ENCODE peak calls at places on chromosomes 1 and 21, in seven cellular contexts. One of them, this sample, is unnamed.

GRCh38 chr1:55441474-55441873 is 226.3 kb upstream of the USP24 start:
- DNase-seq in colonic mucosa: no peak
- DNase-seq in foreskin fibroblast: peak; percentile 63
- DNase-seq in psoas muscle: no peak
- DNase-seq in right lobe of liver: no peak
- DNase-seq in pancreas: no peak
- DNase-seq in AG10803: no peak
- DNase-seq in this sample: peak; percentile 81

GRCh38 chr1:176885756-176886155 is 278.8 kb downstream of the ASTN1 start:
- DNase-seq in right lobe of liver: no peak
- DNase-seq in pancreas: no peak
- DNase-seq in AG10803: peak; percentile 83
- DNase-seq in foreskin fibroblast: peak; percentile 80
- DNase-seq in psoas muscle: no peak
- DNase-seq in colonic mucosa: no peak
- DNase-seq in this sample: peak; percentile 18

GRCh38 chr1:208607616-208608015 is 363.4 kb upstream of the PLXNA2 start:
- DNase-seq in psoas muscle: no peak
- DNase-seq in colonic mucosa: no peak
- DNase-seq in foreskin fibroblast: no peak
- DNase-seq in pancreas: no peak
- DNase-seq in AG10803: no peak
- DNase-seq in right lobe of liver: no peak
- DNase-seq in this sample: no peak

GRCh38 chr1:240000634-240001033 is 91.0 kb upstream of the FMN2 start:
- DNase-seq in AG10803: peak; percentile 63
- DNase-seq in right lobe of liver: no peak
- DNase-seq in foreskin fibroblast: peak; percentile 73
- DNase-seq in colonic mucosa: no peak
- DNase-seq in psoas muscle: no peak
- DNase-seq in pancreas: no peak
- DNase-seq in this sample: peak; percentile 86

GRCh38 chr21:15908187-15908586 is 178.4 kb downstream of the USP25 start:
- DNase-seq in psoas muscle: no peak
- DNase-seq in AG10803: peak; percentile 4
- DNase-seq in pancreas: no peak
- DNase-seq in colonic mucosa: no peak
- DNase-seq in right lobe of liver: no peak
- DNase-seq in foreskin fibroblast: peak; percentile 42
- DNase-seq in this sample: peak; percentile 27

GRCh38 chr1:116376734-116377096 is 3.7 kb downstream of the ATP1A1 start:
- DNase-seq in AG10803: peak; percentile 36
- DNase-seq in foreskin fibroblast: peak; percentile 69
- DNase-seq in colonic mucosa: no peak
- DNase-seq in psoas muscle: no peak
- DNase-seq in right lobe of liver: no peak
- DNase-seq in pancreas: no peak
- DNase-seq in this sample: peak; percentile 59

GRCh38 chr1:44791364-44791801 is 3.4 kb upstream of the BEST4 start:
- DNase-seq in colonic mucosa: peak; percentile 60
- DNase-seq in right lobe of liver: no peak
- DNase-seq in psoas muscle: no peak
- DNase-seq in AG10803: no peak
- DNase-seq in foreskin fibroblast: no peak
- DNase-seq in pancreas: no peak
- DNase-seq in this sample: no peak

GRCh38 chr1:77608893-77609292 is 73.6 kb downstream of the ZZZ3 start:
- DNase-seq in foreskin fibroblast: no peak
- DNase-seq in right lobe of liver: no peak
- DNase-seq in pancreas: no peak
- DNase-seq in colonic mucosa: no peak
- DNase-seq in psoas muscle: no peak
- DNase-seq in AG10803: no peak
- DNase-seq in this sample: no peak

GRCh38 chr1:222811671-222812070 is 3.2 kb upstream of the DISP1 start:
- DNase-seq in psoas muscle: no peak
- DNase-seq in pancreas: no peak
- DNase-seq in foreskin fibroblast: no peak
- DNase-seq in right lobe of liver: no peak
- DNase-seq in colonic mucosa: no peak
- DNase-seq in AG10803: no peak
- DNase-seq in this sample: no peak

GRCh38 chr1:30847358-30847972 is 61.1 kb downstream of the SDC3 start:
- DNase-seq in foreskin fibroblast: no peak
- DNase-seq in psoas muscle: peak; percentile 82
- DNase-seq in colonic mucosa: peak; percentile 81
- DNase-seq in right lobe of liver: peak; percentile 80
- DNase-seq in pancreas: peak; percentile 69
- DNase-seq in AG10803: no peak
- DNase-seq in this sample: no peak

GRCh38 chr1:27345272-27345671 is 3.5 kb downstream of the SYTL1 start:
- DNase-seq in pancreas: no peak
- DNase-seq in AG10803: no peak
- DNase-seq in foreskin fibroblast: no peak
- DNase-seq in colonic mucosa: no peak
- DNase-seq in psoas muscle: no peak
- DNase-seq in right lobe of liver: no peak
- DNase-seq in this sample: no peak

GRCh38 chr1:27342391-27342777 is 562 bp downstream of the SYTL1 start:
- DNase-seq in colonic mucosa: no peak
- DNase-seq in right lobe of liver: no peak
- DNase-seq in AG10803: no peak
- DNase-seq in pancreas: no peak
- DNase-seq in foreskin fibroblast: no peak
- DNase-seq in psoas muscle: no peak
- DNase-seq in this sample: no peak

GRCh38 chr1:27341525-27342252 is at the start of gene SYTL1:
- DNase-seq in psoas muscle: no peak
- DNase-seq in pancreas: peak; percentile 74
- DNase-seq in right lobe of liver: peak; percentile 49
- DNase-seq in colonic mucosa: peak; percentile 74
- DNase-seq in foreskin fibroblast: peak; percentile 88
- DNase-seq in AG10803: peak; percentile 46
- DNase-seq in this sample: peak; percentile 55

GRCh38 chr1:27343639-27344025 is 1.8 kb downstream of the SYTL1 start:
- DNase-seq in right lobe of liver: no peak
- DNase-seq in colonic mucosa: no peak
- DNase-seq in pancreas: no peak
- DNase-seq in psoas muscle: no peak
- DNase-seq in foreskin fibroblast: peak; percentile 31
- DNase-seq in AG10803: peak; percentile 20
- DNase-seq in this sample: no peak

GRCh38 chr1:27342778-27343638 is 1.2 kb downstream of the SYTL1 start:
- DNase-seq in foreskin fibroblast: no peak
- DNase-seq in pancreas: peak; percentile 68
- DNase-seq in psoas muscle: no peak
- DNase-seq in colonic mucosa: peak; percentile 42
- DNase-seq in AG10803: no peak
- DNase-seq in right lobe of liver: no peak
- DNase-seq in this sample: no peak
- H3K4me3 ChIP-seq in foreskin fibroblast: no peak overlapping the region
- H3K4me3 ChIP-seq in pancreas: peak overlapping the region; percentile 21
- H3K4me3 ChIP-seq in psoas muscle: no peak overlapping the region
- H3K4me3 ChIP-seq in colonic mucosa: peak overlapping the region; percentile 36
- H3K4me3 ChIP-seq in AG10803: no peak overlapping the region
- H3K4me3 ChIP-seq in right lobe of liver: peak overlapping the region; percentile 21
- H3K4me3 ChIP-seq in this sample: no peak overlapping the region

DNA sequence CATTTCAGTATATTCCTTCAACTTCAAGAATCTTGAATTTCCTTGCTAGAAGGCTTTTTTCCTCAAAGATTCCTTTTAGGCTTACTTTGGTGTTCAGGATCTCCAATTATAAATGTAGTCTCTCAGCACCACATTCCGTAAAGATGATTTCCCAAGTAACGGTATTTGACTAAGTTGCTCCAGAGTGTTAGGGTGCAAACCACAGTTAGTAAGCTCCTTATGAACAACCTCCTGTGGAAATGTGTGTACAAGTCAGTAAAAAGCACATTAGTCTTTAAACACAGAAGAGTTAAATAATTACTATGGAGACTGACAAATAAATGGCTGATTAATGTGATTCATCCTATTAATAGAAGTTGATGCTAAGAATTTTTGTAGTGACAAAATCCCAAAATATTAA is 10.3 kb downstream of the DONSON start:
- DNase-seq in colonic mucosa: no peak
- DNase-seq in right lobe of liver: no peak
- DNase-seq in AG10803: peak; percentile 80
- DNase-seq in pancreas: no peak
- DNase-seq in foreskin fibroblast: peak; percentile 64
- DNase-seq in psoas muscle: no peak
- DNase-seq in this sample: peak; percentile 13
- H3K4me3 ChIP-seq in colonic mucosa: no peak overlapping the region
- H3K4me3 ChIP-seq in right lobe of liver: no peak overlapping the region
- H3K4me3 ChIP-seq in AG10803: no peak overlapping the region
- H3K4me3 ChIP-seq in pancreas: no peak overlapping the region
- H3K4me3 ChIP-seq in foreskin fibroblast: no peak overlapping the region
- H3K4me3 ChIP-seq in psoas muscle: no peak overlapping the region
- H3K4me3 ChIP-seq in this sample: no peak overlapping the region

DNA sequence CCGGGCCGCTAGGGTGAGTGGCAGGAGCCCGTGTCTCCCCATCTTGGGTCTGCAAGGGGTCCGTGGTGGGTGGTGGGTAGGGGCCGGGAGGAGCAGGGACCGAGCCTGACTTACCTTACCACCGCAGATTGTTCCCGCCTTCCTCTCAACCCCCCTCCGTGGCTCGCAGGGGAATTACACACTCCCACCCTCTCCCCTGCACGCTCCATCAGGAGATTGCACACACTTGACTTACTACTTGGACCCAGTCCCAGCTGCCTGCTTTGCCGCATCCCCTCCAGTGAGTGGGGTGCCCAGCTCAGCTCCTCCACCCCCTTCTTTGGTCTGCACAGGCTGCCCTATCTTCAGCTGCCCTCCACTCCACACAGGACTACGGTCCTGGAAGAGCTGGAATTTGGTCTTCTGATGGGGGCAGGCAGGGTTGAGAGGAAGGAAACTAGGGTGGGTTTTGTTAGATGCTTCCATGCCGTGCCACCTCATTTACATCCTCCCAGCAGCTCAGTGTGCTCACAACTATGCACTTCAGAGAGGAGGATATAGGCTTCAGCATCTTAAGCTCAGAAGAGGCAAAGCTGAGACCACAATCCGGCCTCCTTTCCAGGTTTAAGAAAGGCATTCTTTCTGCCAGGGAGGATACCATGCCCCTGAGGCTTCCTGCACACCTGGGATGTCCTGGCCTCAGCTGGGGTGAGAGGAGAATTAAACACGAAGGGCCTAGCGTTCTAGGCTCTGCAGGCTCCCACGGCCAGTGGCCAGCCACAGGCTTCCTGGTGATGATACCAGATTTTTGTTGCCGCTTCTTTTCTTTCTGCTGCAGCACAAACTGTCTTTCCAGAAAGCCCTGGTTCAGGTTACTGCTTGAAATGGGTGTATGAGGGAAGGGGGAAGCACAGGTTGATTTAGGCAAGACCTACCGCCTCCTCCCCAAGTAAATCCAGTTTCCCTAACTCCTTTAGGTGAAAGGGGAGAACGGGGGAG is 2.3 kb downstream of the KCNC4 start:
- DNase-seq in right lobe of liver: no peak
- DNase-seq in pancreas: peak; percentile 30
- DNase-seq in foreskin fibroblast: no peak
- DNase-seq in colonic mucosa: no peak
- DNase-seq in psoas muscle: no peak
- DNase-seq in AG10803: no peak
- DNase-seq in this sample: no peak
- H3K4me3 ChIP-seq in right lobe of liver: peak overlapping the region; percentile 58
- H3K4me3 ChIP-seq in pancreas: peak overlapping the region; percentile 85
- H3K4me3 ChIP-seq in foreskin fibroblast: no peak overlapping the region
- H3K4me3 ChIP-seq in colonic mucosa: peak overlapping the region; percentile 80
- H3K4me3 ChIP-seq in psoas muscle: peak overlapping the region; percentile 72
- H3K4me3 ChIP-seq in AG10803: no peak overlapping the region
- H3K4me3 ChIP-seq in this sample: peak overlapping the region; percentile 47

DNA sequence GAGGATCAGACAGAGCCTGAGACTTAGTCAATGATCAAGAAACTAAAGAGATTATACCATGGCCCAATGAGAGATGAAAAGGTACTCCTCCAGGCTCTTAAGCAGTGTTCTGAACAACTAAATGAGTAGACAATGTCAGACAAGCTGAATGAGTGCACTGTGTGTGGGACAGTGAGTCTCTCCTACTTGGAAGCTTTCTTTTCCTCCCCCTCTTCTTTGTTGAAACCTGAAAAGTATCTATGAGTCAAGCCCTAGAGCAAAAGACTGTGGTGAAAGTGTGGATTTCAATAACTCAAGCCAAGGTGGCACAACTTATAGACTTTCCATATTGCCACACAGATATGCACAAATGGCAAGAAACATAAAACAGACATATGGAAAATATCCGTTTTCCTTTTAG is 96.8 kb downstream of the LMX1A start:
- DNase-seq in AG10803: no peak
- DNase-seq in foreskin fibroblast: no peak
- DNase-seq in psoas muscle: no peak
- DNase-seq in pancreas: no peak
- DNase-seq in colonic mucosa: no peak
- DNase-seq in right lobe of liver: no peak
- DNase-seq in this sample: no peak
- H3K4me3 ChIP-seq in AG10803: no peak overlapping the region
- H3K4me3 ChIP-seq in foreskin fibroblast: no peak overlapping the region
- H3K4me3 ChIP-seq in psoas muscle: no peak overlapping the region
- H3K4me3 ChIP-seq in pancreas: no peak overlapping the region
- H3K4me3 ChIP-seq in colonic mucosa: no peak overlapping the region
- H3K4me3 ChIP-seq in right lobe of liver: no peak overlapping the region
- H3K4me3 ChIP-seq in this sample: no peak overlapping the region

This sample was measured in adipocyte.